ENCODE peak calls at places on chromosomes 1 and 21, in eight cellular contexts. V is fibroblast of lung, G is cardiac fibroblast, X is AG10803, W is AG09309, E is A549, R is heart left ventricle, J is kidney. H is an unnamed sample.

GRCh38 chr1:225572422-225572821 is 80.5 kb downstream of the ENAH start:
- DNase-seq in G (peak; percentile 78), V (peak; percentile 69), J (no peak), W (peak; percentile 67), X (peak; percentile 57), R (no peak), E (peak; percentile 32), H (peak; percentile 52)

GRCh38 chr1:65420590-65421340 is at the start of the genes LEPR and LEPROT:
- DNase-seq in J (no peak), G (peak; percentile 53), X (no peak), W (no peak), V (no peak), R (no peak), E (no peak), H (no peak)

GRCh38 chr1:234771642-234772344 is 161.8 kb upstream of the IRF2BP2 start:
- DNase-seq in X (no peak), J (no peak), E (no peak), V (peak; percentile 36), R (no peak), W (no peak), G (no peak), H (no peak)

GRCh38 chr1:175887981-175888428 is 144.6 kb upstream of the TNR start:
- DNase-seq in E (peak; percentile 61), X (peak; percentile 43), V (peak; percentile 17), W (no peak), R (peak; percentile 68), G (peak; percentile 62), J (no peak), H (peak; percentile 78)

GRCh38 chr1:108877858-108878257 is 1.1 kb downstream of the GPSM2 start:
- DNase-seq in J (no peak), W (no peak), G (peak; percentile 26), E (no peak), R (no peak), X (peak; percentile 21), V (peak; percentile 16), H (peak; percentile 46)

GRCh38 chr1:165853528-165854075 is 26.2 kb downstream of the UCK2 start:
- DNase-seq in G (no peak), E (no peak), X (peak; percentile 72), V (peak; percentile 57), J (no peak), W (no peak), R (no peak), H (no peak)

GRCh38 chr1:92459871-92460320 is 26.8 kb downstream of the GFI1 start:
- DNase-seq in J (no peak), W (no peak), X (no peak), V (no peak), G (no peak), E (no peak), R (no peak), H (no peak)

GRCh38 chr1:32116531-32116930 is 8.7 kb downstream of the KPNA6 start:
- DNase-seq in E (no peak), X (peak; percentile 37), V (no peak), W (no peak), R (no peak), G (peak; percentile 32), J (no peak), H (peak; percentile 29)

GRCh38 chr1:74731399-74732052 is 1.3 kb downstream of the CRYZ start:
- DNase-seq in G (peak; percentile 4), E (peak; percentile 61), X (no peak), R (no peak), V (peak; percentile 32), W (no peak), J (no peak), H (no peak)

GRCh38 chr1:72202761-72203160 is 79.6 kb downstream of the NEGR1 start:
- DNase-seq in R (no peak), V (peak; percentile 6), X (peak; percentile 59), G (peak; percentile 36), J (no peak), E (no peak), W (no peak), H (no peak)

GRCh38 chr1:246427611-246428010 is 79.5 kb downstream of the SMYD3 start:
- DNase-seq in R (no peak), W (no peak), J (no peak), E (no peak), X (peak; percentile 28), V (peak; percentile 55), G (peak; percentile 46), H (no peak)

GRCh38 chr1:94236630-94237290 is 624 bp downstream of the ARHGAP29 start:
- DNase-seq in W (no peak), J (no peak), G (peak; percentile 55), V (peak; percentile 55), R (no peak), E (peak; percentile 50), X (peak; percentile 43), H (peak; percentile 66)

GRCh38 chr1:8677782-8678181 is 139.7 kb downstream of the RERE start:
- DNase-seq in G (no peak), V (no peak), W (no peak), E (no peak), J (no peak), X (no peak), R (no peak), H (no peak)

GRCh38 chr1:162040657-162041056 is 17.0 kb upstream of the OLFML2B start:
- DNase-seq in R (no peak), E (peak; percentile 44), W (no peak), X (peak; percentile 54), G (peak; percentile 67), J (no peak), V (peak; percentile 35), H (peak; percentile 83)

GRCh38 chr1:30342535-30343141 is 380.7 kb downstream of the MATN1 start:
- DNase-seq in G (no peak), R (no peak), J (no peak), X (no peak), E (no peak), W (no peak), V (no peak), H (no peak)

GRCh38 chr1:30340934-30341333 is 382.5 kb downstream of the MATN1 start:
- DNase-seq in W (no peak), X (no peak), V (no peak), G (no peak), R (no peak), E (no peak), J (no peak), H (no peak)

GRCh38 chr1:30336550-30337426 is 386.6 kb downstream of the MATN1 start:
- DNase-seq in X (no peak), R (no peak), G (no peak), W (no peak), J (no peak), E (no peak), V (no peak), H (no peak)

GRCh38 chr1:30338765-30339164 is 384.6 kb downstream of the MATN1 start:
- DNase-seq in R (no peak), W (no peak), J (no peak), V (no peak), X (no peak), E (no peak), G (no peak), H (no peak)

DNA sequence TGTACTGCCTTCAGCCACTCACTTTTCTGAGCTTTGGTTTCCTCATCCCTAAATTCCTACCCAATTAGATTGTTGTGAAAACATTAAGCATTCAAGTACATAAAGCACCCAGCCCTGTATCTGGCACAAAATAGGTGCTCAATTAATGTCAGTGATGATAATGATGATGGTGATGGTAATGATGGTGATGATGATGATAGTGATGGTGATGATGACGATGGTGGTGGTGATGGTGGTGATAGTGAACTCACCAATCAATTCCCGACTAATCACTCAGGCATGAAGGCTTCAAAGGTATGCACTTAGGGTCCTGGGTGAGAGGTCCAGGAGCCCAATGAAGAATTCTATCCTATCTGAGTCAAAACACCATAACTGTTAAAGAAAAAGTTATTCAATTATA is 383.5 kb downstream of the MATN1 start:
- DNase-seq in X (no peak), W (no peak), R (no peak), V (no peak), G (no peak), J (no peak), E (no peak), H (no peak)
- H3K4me3 ChIP-seq in X (no peak overlapping the region), W (no peak overlapping the region), R (no peak overlapping the region), V (no peak overlapping the region), G (no peak overlapping the region), J (no peak overlapping the region), E (no peak overlapping the region), H (no peak overlapping the region)

GRCh38 chr1:158527190-158527815 is 26.9 kb downstream of the OR6Y1 start:
- DNase-seq in R (no peak), W (peak; percentile 2), V (peak; percentile 17), G (peak; percentile 32), J (no peak), X (peak; percentile 50), E (peak; percentile 63), H (peak; percentile 72)
- TF ChIP-seq CTCF in R (peak; percentile 48), W (peak; percentile 63), V (peak; percentile 66), G (peak; percentile 47), J (peak; percentile 48), X (peak; percentile 70), E (peak; percentile 47), H (peak; percentile 73)

GRCh38 chr21:29938968-29939858 is 583 bp downstream of the GRIK1 start:
- DNase-seq in W (no peak), G (peak; percentile 13), R (peak; percentile 50), J (peak; percentile 63), E (no peak), V (peak; percentile 9), X (no peak), H (peak; percentile 12)
- H3K4me3 ChIP-seq in W (no peak overlapping the region), G (peak overlapping the region; percentile 20), R (peak overlapping the region; percentile 28), J (no peak overlapping the region), E (no peak overlapping the region), V (peak overlapping the region; percentile 25), X (peak overlapping the region; percentile 16), H (peak overlapping the region; percentile 45)

GRCh38 chr1:6039031-6039430 is 6.7 kb upstream of the KCNAB2 start:
- DNase-seq in G (no peak), J (no peak), V (no peak), R (no peak), E (no peak), X (no peak), W (no peak), H (no peak)

GRCh38 chr1:6043561-6043960 is 2.1 kb upstream of the KCNAB2 start:
- DNase-seq in G (no peak), V (no peak), W (no peak), E (no peak), R (no peak), J (no peak), X (no peak), H (no peak)

GRCh38 chr1:6040444-6040843 is 5.2 kb upstream of the KCNAB2 start:
- DNase-seq in G (no peak), X (no peak), V (no peak), E (no peak), W (no peak), J (no peak), R (no peak), H (no peak)

GRCh38 chr1:6040859-6041415 is 4.8 kb upstream of the KCNAB2 start:
- DNase-seq in G (no peak), V (no peak), W (no peak), J (no peak), X (no peak), R (no peak), E (no peak), H (no peak)

DNA sequence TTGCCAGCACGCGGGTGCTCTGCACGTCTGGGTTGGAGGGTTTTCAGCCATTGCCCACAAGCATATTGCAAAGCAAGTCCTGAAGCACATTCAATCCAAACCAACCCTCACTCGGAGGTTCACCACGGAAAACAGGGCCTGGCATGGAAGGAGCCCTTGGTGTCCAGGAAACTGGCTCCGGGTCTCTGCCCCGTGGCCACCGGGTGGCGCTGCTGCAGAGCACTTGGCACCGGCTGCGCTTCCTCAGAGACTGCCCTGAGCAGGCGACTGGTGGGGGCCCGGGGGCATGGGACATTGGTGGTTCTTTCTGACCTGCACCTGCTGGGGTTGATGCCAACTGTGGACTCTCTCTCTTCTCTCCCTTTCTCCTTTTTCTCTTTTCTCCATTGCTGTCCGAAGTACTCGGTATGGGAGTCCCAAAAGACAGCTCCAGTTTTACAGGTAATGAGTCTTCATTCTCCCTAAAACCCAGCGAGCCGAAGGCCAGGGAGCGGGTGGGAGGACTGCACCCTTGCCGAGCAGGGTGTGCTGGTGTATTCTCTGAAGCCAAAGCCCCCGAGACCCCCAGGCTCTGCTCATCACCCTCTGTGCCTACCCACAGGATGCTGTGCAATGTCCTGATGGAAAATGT is 4.1 kb upstream of the KCNAB2 start:
- DNase-seq in X (peak; percentile 6), V (no peak), R (no peak), J (no peak), G (peak; percentile 27), W (no peak), E (peak; percentile 19), H (peak; percentile 30)
- TF ChIP-seq CTCF in X (peak; percentile 60), V (peak; percentile 20), R (peak; percentile 51), J (peak; percentile 43), G (peak; percentile 61), W (peak; percentile 67), E (peak; percentile 30), H (peak; percentile 69)

H was measured in choroid plexus epithelial cell.